ENCODE peak calls at places on chromosomes 4 and X, in nine cellular contexts. C is Peyer's patch; E is OCI-LY7; I is substantia nigra; X is sigmoid colon; R is CD4-positive, alpha-beta memory T cell; Y is CD4-positive, alpha-beta T cell; A is fibroblast of the aortic adventitia; F is Kasumi-1. N is an unnamed sample.

GRCh38 chrX:129572422-129572821 is 32.4 kb downstream of the OCRL start:
- DNase-seq in C (no peak), E (no peak), I (no peak), X (no peak), R (no peak), Y (no peak), A (peak), F (no peak), N (no peak)

GRCh38 chr4:2273657-2274319 is 11.9 kb upstream of the MXD4 start:
- DNase-seq in C (no peak), E (no peak), I (no peak), X (no peak), R (no peak), Y (no peak), A (no peak), F (no peak), N (no peak)

GRCh38 chr4:20698382-20698781 is 1.9 kb upstream of the PACRGL start:
- DNase-seq in C (no peak), E (no peak), I (no peak), X (no peak), R (no peak), Y (no peak), A (peak), F (peak), N (no peak)

GRCh38 chr4:663438-664428 is 10.3 kb downstream of the ATP5ME start:
- DNase-seq in C (peak), E (no peak), I (peak), X (peak), R (peak), Y (peak), A (no peak), F (peak), N (no peak)

GRCh38 chr4:4859010-4859798 is at the start of gene MSX1:
- DNase-seq in C (peak), E (peak), I (peak), X (peak), R (no peak), Y (no peak), A (peak), F (peak), N (peak)

GRCh38 chr4:149269835-149270234 is 545.8 kb downstream of the IQCM start:
- DNase-seq in C (no peak), E (no peak), I (no peak), X (no peak), R (no peak), Y (no peak), A (no peak), F (no peak), N (no peak)

GRCh38 chr4:56976283-56976877 is 1.0 kb downstream of the NOA1 start:
- DNase-seq in C (peak), E (peak), I (no peak), X (no peak), R (peak), Y (no peak), A (no peak), F (no peak), N (no peak)

GRCh38 chr4:169744601-169745000 is 13.1 kb downstream of the HPF1 start:
- DNase-seq in C (no peak), E (no peak), I (no peak), X (no peak), R (no peak), Y (no peak), A (peak), F (no peak), N (no peak)

GRCh38 chrX:20067709-20068315 is 48.9 kb downstream of the MAP7D2 start:
- DNase-seq in C (peak), E (no peak), I (peak), X (peak), R (no peak), Y (no peak), A (peak), F (no peak), N (no peak)

GRCh38 chr4:139242511-139243051 is 37.4 kb downstream of the MGARP start:
- DNase-seq in C (no peak), E (no peak), I (no peak), X (no peak), R (no peak), Y (no peak), A (peak), F (no peak), N (no peak)

GRCh38 chr4:95304898-95305297 is 243.9 kb downstream of the UNC5C start:
- DNase-seq in C (no peak), E (no peak), I (peak), X (no peak), R (no peak), Y (no peak), A (no peak), F (no peak), N (no peak)

GRCh38 chr4:37780444-37781133 is 45.9 kb upstream of the PGM2 start:
- DNase-seq in C (peak), E (peak), I (no peak), X (no peak), R (peak), Y (peak), A (peak), F (peak), N (peak)

GRCh38 chr4:101972791-101973190 is 182.3 kb downstream of the BANK1 start:
- DNase-seq in C (no peak), E (no peak), I (no peak), X (no peak), R (no peak), Y (no peak), A (no peak), F (no peak), N (no peak)

GRCh38 chr4:173506780-173507211 is 23.2 kb downstream of the HAND2 start:
- DNase-seq in C (no peak), E (no peak), I (no peak), X (peak), R (no peak), Y (no peak), A (no peak), F (no peak), N (no peak)

GRCh38 chr4:109332926-109333464 is 30.5 kb upstream of the COL25A1 start:
- DNase-seq in C (no peak), E (peak), I (no peak), X (no peak), R (no peak), Y (no peak), A (no peak), F (no peak), N (no peak)

GRCh38 chr4:126888968-126889367 is 743.8 kb upstream of the INTU start:
- DNase-seq in C (no peak), E (no peak), I (no peak), X (no peak), R (no peak), Y (no peak), A (peak), F (no peak), N (no peak)